ENCODE peak calls at places on chromosomes 3 and 15, in six cellular contexts. One of them, this sample, is unnamed.

GRCh38 chr3:52670621-52671521 is 14.8 kb downstream of the PBRM1 start:
- DNase-seq in Panc1: peak
- DNase-seq in PC-3: peak
- DNase-seq in astrocyte: peak
- DNase-seq in HL-60: peak
- DNase-seq in osteoblast: peak
- DNase-seq in this sample: peak

GRCh38 chr3:11161666-11162065 is 7.4 kb downstream of the HRH1 start:
- DNase-seq in Panc1: no peak
- DNase-seq in PC-3: no peak
- DNase-seq in astrocyte: no peak
- DNase-seq in HL-60: no peak
- DNase-seq in osteoblast: no peak
- DNase-seq in this sample: no peak

GRCh38 chr3:189195302-189195701 is 23.5 kb downstream of the TPRG1 start:
- DNase-seq in Panc1: no peak
- DNase-seq in PC-3: no peak
- DNase-seq in astrocyte: peak
- DNase-seq in HL-60: peak
- DNase-seq in osteoblast: no peak
- DNase-seq in this sample: no peak

GRCh38 chr3:185460719-185461350 is 38.0 kb downstream of the TMEM41A start:
- DNase-seq in Panc1: peak
- DNase-seq in PC-3: peak
- DNase-seq in astrocyte: peak
- DNase-seq in HL-60: no peak
- DNase-seq in osteoblast: peak
- DNase-seq in this sample: no peak

GRCh38 chr3:12750658-12751071 is 8.4 kb downstream of the TMEM40 start:
- DNase-seq in Panc1: no peak
- DNase-seq in PC-3: peak
- DNase-seq in astrocyte: peak
- DNase-seq in HL-60: no peak
- DNase-seq in osteoblast: no peak
- DNase-seq in this sample: no peak

GRCh38 chr3:170368921-170369320 is 11.4 kb downstream of the SKIL start:
- DNase-seq in Panc1: no peak
- DNase-seq in PC-3: peak
- DNase-seq in astrocyte: no peak
- DNase-seq in HL-60: no peak
- DNase-seq in osteoblast: no peak
- DNase-seq in this sample: no peak

GRCh38 chr3:41117398-41117870 is 81.9 kb upstream of the CTNNB1 start:
- DNase-seq in Panc1: no peak
- DNase-seq in PC-3: peak
- DNase-seq in astrocyte: peak
- DNase-seq in HL-60: peak
- DNase-seq in osteoblast: peak
- DNase-seq in this sample: peak

GRCh38 chr3:135226057-135226456 is 431.0 kb downstream of the EPHB1 start:
- DNase-seq in Panc1: no peak
- DNase-seq in PC-3: no peak
- DNase-seq in astrocyte: no peak
- DNase-seq in HL-60: peak
- DNase-seq in osteoblast: no peak
- DNase-seq in this sample: no peak

GRCh38 chr15:51846463-51847230 is 17.2 kb downstream of the TMOD3 start:
- DNase-seq in Panc1: no peak
- DNase-seq in PC-3: peak
- DNase-seq in astrocyte: peak
- DNase-seq in HL-60: no peak
- DNase-seq in osteoblast: no peak
- DNase-seq in this sample: peak

GRCh38 chr15:31259562-31260252 is 66.9 kb upstream of the KLF13 start:
- DNase-seq in Panc1: no peak
- DNase-seq in PC-3: no peak
- DNase-seq in astrocyte: no peak
- DNase-seq in HL-60: no peak
- DNase-seq in osteoblast: no peak
- DNase-seq in this sample: no peak

GRCh38 chr3:13420817-13421755 is 964 bp upstream of the NUP210 start:
- DNase-seq in Panc1: no peak
- DNase-seq in PC-3: no peak
- DNase-seq in astrocyte: no peak
- DNase-seq in HL-60: peak
- DNase-seq in osteoblast: peak
- DNase-seq in this sample: no peak

GRCh38 chr15:79007066-79007465 is 62.2 kb upstream of the CTSH start:
- DNase-seq in Panc1: no peak
- DNase-seq in PC-3: peak
- DNase-seq in astrocyte: no peak
- DNase-seq in HL-60: peak
- DNase-seq in osteoblast: peak
- DNase-seq in this sample: no peak

GRCh38 chr3:125602752-125603649 is 7.7 kb upstream of the OSBPL11 start:
- DNase-seq in Panc1: no peak
- DNase-seq in PC-3: peak
- DNase-seq in astrocyte: peak
- DNase-seq in HL-60: no peak
- DNase-seq in osteoblast: peak
- DNase-seq in this sample: peak

GRCh38 chr3:19769694-19770093 is 164.3 kb downstream of the EFHB start:
- DNase-seq in Panc1: no peak
- DNase-seq in PC-3: no peak
- DNase-seq in astrocyte: no peak
- DNase-seq in HL-60: no peak
- DNase-seq in osteoblast: no peak
- DNase-seq in this sample: no peak

GRCh38 chr15:31272558-31273257 is 53.9 kb upstream of the KLF13 start:
- DNase-seq in Panc1: no peak
- DNase-seq in PC-3: no peak
- DNase-seq in astrocyte: no peak
- DNase-seq in HL-60: peak
- DNase-seq in osteoblast: peak
- DNase-seq in this sample: no peak

GRCh38 chr15:40486066-40486770 is 15.4 kb downstream of the CHST14 start:
- DNase-seq in Panc1: no peak
- DNase-seq in PC-3: no peak
- DNase-seq in astrocyte: no peak
- DNase-seq in HL-60: no peak
- DNase-seq in osteoblast: no peak
- DNase-seq in this sample: no peak

GRCh38 chr15:34621675-34622074 is 38.2 kb upstream of the GOLGA8B start:
- DNase-seq in Panc1: no peak
- DNase-seq in PC-3: peak
- DNase-seq in astrocyte: peak
- DNase-seq in HL-60: no peak
- DNase-seq in osteoblast: no peak
- DNase-seq in this sample: no peak

GRCh38 chr3:45611619-45612018 is 17.1 kb downstream of the LIMD1 start:
- DNase-seq in Panc1: no peak
- DNase-seq in PC-3: peak
- DNase-seq in astrocyte: no peak
- DNase-seq in HL-60: no peak
- DNase-seq in osteoblast: no peak
- DNase-seq in this sample: no peak

GRCh38 chr3:179005213-179005612 is 66.4 kb downstream of the ZMAT3 start:
- DNase-seq in Panc1: no peak
- DNase-seq in PC-3: no peak
- DNase-seq in astrocyte: no peak
- DNase-seq in HL-60: no peak
- DNase-seq in osteoblast: no peak
- DNase-seq in this sample: no peak

GRCh38 chr3:32440481-32441350 is 49.1 kb downstream of the CMTM7 start:
- DNase-seq in Panc1: no peak
- DNase-seq in PC-3: no peak
- DNase-seq in astrocyte: peak
- DNase-seq in HL-60: no peak
- DNase-seq in osteoblast: peak
- DNase-seq in this sample: peak

DNA sequence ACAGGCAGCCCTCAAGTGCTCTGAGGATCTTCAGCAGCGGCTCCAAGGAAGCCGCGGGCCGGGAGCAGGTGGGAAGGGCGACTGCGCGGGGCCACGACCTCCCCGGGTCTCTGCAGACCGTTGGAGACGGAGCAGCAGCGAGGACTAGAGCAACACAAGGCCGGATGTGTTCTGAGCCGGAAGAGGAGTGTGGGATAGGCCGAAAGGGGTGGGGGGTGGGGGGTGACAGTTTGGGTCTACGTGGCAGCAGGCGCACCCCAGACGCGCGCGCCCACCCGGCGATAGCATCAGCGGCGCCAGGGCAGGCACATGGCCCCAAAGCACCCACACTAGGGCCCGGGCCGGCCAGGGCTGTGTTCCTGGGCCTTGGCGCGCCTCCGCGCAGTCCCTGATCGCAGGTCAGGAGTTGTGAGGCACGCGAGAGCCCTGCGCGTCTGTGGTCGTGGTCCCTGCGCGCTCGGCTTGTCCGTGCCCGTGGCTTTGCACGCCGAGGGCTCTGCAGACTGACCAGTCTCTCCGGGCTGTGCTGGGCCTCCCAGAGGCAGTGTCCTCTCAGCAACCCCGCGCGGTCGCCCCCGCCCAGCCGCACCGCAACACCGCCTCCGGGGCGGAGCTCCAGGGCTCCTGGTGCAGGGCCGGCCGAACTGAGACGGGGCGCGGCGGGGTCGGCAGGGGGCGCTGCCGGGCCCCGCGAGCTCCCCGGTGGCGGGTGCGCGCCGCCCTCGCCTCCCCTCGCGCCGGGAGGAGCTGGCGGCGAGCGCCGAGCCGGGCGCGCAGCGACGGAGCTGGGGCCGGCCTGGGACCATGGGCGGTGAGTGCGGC is at the start of gene PXYLP1:
- DNase-seq in Panc1: no peak
- DNase-seq in PC-3: peak
- DNase-seq in astrocyte: peak
- DNase-seq in HL-60: peak
- DNase-seq in osteoblast: peak
- DNase-seq in this sample: peak
- H3K27ac ChIP-seq in Panc1: peak
- H3K27ac ChIP-seq in PC-3: no peak
- H3K27ac ChIP-seq in astrocyte: peak
- H3K27ac ChIP-seq in HL-60: peak
- H3K27ac ChIP-seq in osteoblast: peak
- H3K27ac ChIP-seq in this sample: no peak

DNA sequence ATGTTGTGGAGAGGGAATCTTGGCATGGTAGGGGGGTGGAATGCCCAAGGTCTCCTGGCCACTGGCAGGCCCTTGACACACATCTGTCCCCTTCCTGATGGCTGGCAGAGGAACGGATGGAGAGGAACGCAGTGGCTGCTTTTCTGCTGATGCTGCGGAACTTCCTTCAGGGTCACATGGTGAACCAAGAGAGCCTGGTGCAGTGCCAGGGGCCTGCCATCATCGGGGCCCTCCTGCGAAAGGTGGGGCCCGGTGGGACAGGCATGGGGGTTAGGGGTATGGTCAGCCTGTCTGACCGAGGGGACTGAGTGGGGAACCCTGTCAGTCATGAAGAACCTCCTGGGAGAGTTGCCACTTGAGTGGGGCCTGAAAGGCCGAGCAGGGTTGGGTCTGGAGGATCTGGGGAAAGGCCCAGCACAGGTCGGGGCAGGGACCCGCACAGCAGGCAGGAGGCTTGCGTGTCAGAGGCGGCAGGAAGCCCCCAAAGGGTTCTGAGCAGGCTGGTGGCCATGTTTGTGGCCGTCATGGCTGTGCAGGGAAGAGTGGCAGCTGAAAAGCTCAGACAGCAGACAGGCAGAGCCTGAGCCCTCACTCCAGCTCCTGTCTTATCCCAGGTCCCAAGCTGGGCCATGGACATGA is 18.1 kb downstream of the NBEAL2 start:
- DNase-seq in Panc1: no peak
- DNase-seq in PC-3: no peak
- DNase-seq in astrocyte: no peak
- DNase-seq in HL-60: no peak
- DNase-seq in osteoblast: peak
- DNase-seq in this sample: no peak
- H3K27ac ChIP-seq in Panc1: no peak
- H3K27ac ChIP-seq in PC-3: no peak
- H3K27ac ChIP-seq in astrocyte: no peak
- H3K27ac ChIP-seq in HL-60: no peak
- H3K27ac ChIP-seq in osteoblast: no peak
- H3K27ac ChIP-seq in this sample: no peak

GRCh38 chr3:133742351-133743091 is 3.7 kb upstream of the TF start:
- DNase-seq in Panc1: no peak
- DNase-seq in PC-3: peak
- DNase-seq in astrocyte: peak
- DNase-seq in HL-60: no peak
- DNase-seq in osteoblast: peak
- DNase-seq in this sample: no peak
- H3K27ac ChIP-seq in Panc1: no peak
- H3K27ac ChIP-seq in PC-3: peak
- H3K27ac ChIP-seq in astrocyte: no peak
- H3K27ac ChIP-seq in HL-60: no peak
- H3K27ac ChIP-seq in osteoblast: no peak
- H3K27ac ChIP-seq in this sample: no peak

GRCh38 chr3:171904829-171905228 is 61.7 kb downstream of the TMEM212 start:
- DNase-seq in Panc1: no peak
- DNase-seq in PC-3: no peak
- DNase-seq in astrocyte: peak
- DNase-seq in HL-60: no peak
- DNase-seq in osteoblast: no peak
- DNase-seq in this sample: no peak

GRCh38 chr3:171901615-171902312 is 58.6 kb downstream of the TMEM212 start:
- DNase-seq in Panc1: no peak
- DNase-seq in PC-3: peak
- DNase-seq in astrocyte: no peak
- DNase-seq in HL-60: no peak
- DNase-seq in osteoblast: no peak
- DNase-seq in this sample: no peak

GRCh38 chr3:171908731-171909130 is 65.6 kb downstream of the TMEM212 start:
- DNase-seq in Panc1: no peak
- DNase-seq in PC-3: no peak
- DNase-seq in astrocyte: no peak
- DNase-seq in HL-60: no peak
- DNase-seq in osteoblast: no peak
- DNase-seq in this sample: no peak

GRCh38 chr3:171907761-171908160 is 64.6 kb downstream of the TMEM212 start:
- DNase-seq in Panc1: no peak
- DNase-seq in PC-3: no peak
- DNase-seq in astrocyte: no peak
- DNase-seq in HL-60: no peak
- DNase-seq in osteoblast: no peak
- DNase-seq in this sample: no peak

DNA sequence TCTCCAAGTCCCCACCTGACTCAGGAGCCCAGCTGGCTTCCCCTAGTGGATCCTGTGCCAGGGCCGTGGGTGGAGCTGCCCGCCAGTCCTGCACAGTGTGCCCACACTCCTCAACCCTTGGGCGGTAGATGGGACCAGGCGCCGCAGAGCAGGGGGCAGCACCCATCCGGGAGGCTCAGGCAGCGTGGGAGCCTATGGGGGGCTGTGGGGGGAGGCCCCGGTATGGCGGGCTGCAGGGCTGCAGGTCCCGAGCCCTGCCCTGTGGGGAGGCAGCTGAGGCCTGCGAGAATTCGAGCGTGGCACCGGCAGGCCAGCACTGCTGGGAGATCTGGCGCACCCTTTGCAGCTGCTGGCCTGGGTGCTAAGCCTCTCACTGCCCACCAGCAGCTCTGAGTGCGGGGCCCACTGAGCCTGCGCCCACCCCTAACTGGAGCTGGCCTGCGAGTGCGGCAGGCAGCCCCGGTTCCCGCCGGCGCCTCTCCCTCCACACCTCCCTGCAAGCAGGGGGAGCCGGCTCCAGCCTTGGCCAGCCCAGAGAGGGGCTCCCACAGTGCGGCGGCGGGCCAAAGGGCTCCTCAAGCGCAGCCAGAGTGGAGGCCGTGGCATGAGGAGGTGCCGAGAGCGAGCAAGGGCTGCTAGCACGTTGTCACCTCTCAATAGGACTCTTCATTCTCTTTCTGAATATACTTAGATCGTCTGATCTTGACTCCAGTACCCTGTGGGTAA is 64.0 kb downstream of the TMEM212 start:
- DNase-seq in Panc1: no peak
- DNase-seq in PC-3: no peak
- DNase-seq in astrocyte: no peak
- DNase-seq in HL-60: no peak
- DNase-seq in osteoblast: no peak
- DNase-seq in this sample: no peak
- H3K27ac ChIP-seq in Panc1: no peak
- H3K27ac ChIP-seq in PC-3: no peak
- H3K27ac ChIP-seq in astrocyte: no peak
- H3K27ac ChIP-seq in HL-60: no peak
- H3K27ac ChIP-seq in osteoblast: no peak
- H3K27ac ChIP-seq in this sample: no peak

This sample was measured in epithelial cell of prostate.